ENCODE peak calls at places on chromosome 19, in seven cellular contexts. O, G, C, L, U, H and R are unnamed samples.

GRCh38 chr19:18306903-18307681 is 15.8 kb downstream of the LSM4 start:
- DNase-seq in H (no peak), U (peak), C (no peak), L (no peak), G (no peak), O (peak), R (no peak)

GRCh38 chr19:2717638-2718541 is 3.3 kb downstream of the DIRAS1 start:
- DNase-seq in O (no peak), G (no peak), C (no peak), L (no peak), U (no peak), H (no peak), R (no peak)

GRCh38 chr19:30209617-30210600 is 162.3 kb upstream of the ZNF536 start:
- DNase-seq in H (no peak), U (no peak), L (no peak), G (no peak), O (no peak), C (no peak), R (peak)

GRCh38 chr19:2332341-2333026 is 4.0 kb downstream of the SPPL2B start:
- DNase-seq in L (peak), U (peak), H (no peak), O (peak), G (no peak), C (no peak), R (no peak)

GRCh38 chr19:47430041-47430802 is 10.9 kb upstream of the MEIS3 start:
- DNase-seq in O (no peak), H (no peak), C (no peak), G (no peak), U (no peak), L (peak), R (peak)

GRCh38 chr19:47619763-47620162 is 10.8 kb downstream of the BICRA start:
- DNase-seq in H (no peak), G (no peak), L (no peak), C (no peak), O (no peak), U (no peak), R (no peak)

GRCh38 chr19:9431475-9431874 is 3.9 kb downstream of the ZNF266 start:
- DNase-seq in C (no peak), H (no peak), U (no peak), L (peak), G (no peak), O (no peak), R (peak)

GRCh38 chr19:54317108-54317964 is 4.4 kb upstream of the LILRA5 start:
- DNase-seq in U (no peak), O (no peak), L (no peak), H (peak), G (no peak), C (no peak), R (no peak)

GRCh38 chr19:11203194-11204075 is 6.1 kb upstream of the KANK2 start:
- DNase-seq in U (peak), L (peak), H (no peak), G (peak), O (peak), C (peak), R (peak)

GRCh38 chr19:20078696-20079095 is 896 bp downstream of the ZNF90 start:
- DNase-seq in G (no peak), U (no peak), H (no peak), L (peak), O (no peak), C (no peak), R (no peak)

GRCh38 chr19:29878973-29879654 is 62.9 kb upstream of the URI1 start:
- DNase-seq in L (peak), C (no peak), U (no peak), O (no peak), H (peak), G (no peak), R (no peak)

GRCh38 chr19:19742773-19743172 is 9.9 kb upstream of the ZNF14 start:
- DNase-seq in U (no peak), G (no peak), O (no peak), H (no peak), C (no peak), L (no peak), R (no peak)

GRCh38 chr19:42386974-42387707 is 3.0 kb downstream of the CNFN start:
- DNase-seq in G (peak), L (peak), C (peak), H (peak), U (peak), O (peak), R (no peak)

GRCh38 chr19:2289714-2290435 is 7.9 kb upstream of the PEAK3 start:
- DNase-seq in H (peak), G (no peak), L (peak), U (peak), C (no peak), O (peak), R (no peak)

GRCh38 chr19:50710612-50711011 is 9.0 kb downstream of the SHANK1 start:
- DNase-seq in G (no peak), L (no peak), U (no peak), O (no peak), H (no peak), C (no peak), R (no peak)

GRCh38 chr19:45667620-45668341 is at the start of gene GIPR:
- DNase-seq in O (no peak), H (peak), G (peak), U (peak), L (peak), C (no peak), R (no peak)

GRCh38 chr19:54462713-54463530 is 656 bp downstream of the LENG9 start:
- DNase-seq in L (peak), G (peak), H (peak), C (peak), U (peak), O (peak), R (peak)

GRCh38 chr19:53868892-53869804 is 1.5 kb downstream of the MYADM start:
- DNase-seq in G (peak), L (peak), C (peak), O (peak), U (peak), H (peak), R (peak)

GRCh38 chr19:13846533-13847032 is 30.4 kb upstream of the NANOS3 start:
- DNase-seq in U (peak), C (peak), O (peak), G (peak), H (peak), L (peak), R (no peak)

GRCh38 chr19:38182536-38183210 is 41.3 kb downstream of the DPF1 start:
- DNase-seq in C (no peak), G (no peak), H (no peak), L (no peak), U (no peak), O (no peak), R (no peak)

GRCh38 chr19:5530701-5531100 is 37.1 kb downstream of the TINCR start:
- DNase-seq in C (no peak), H (no peak), G (no peak), U (no peak), O (no peak), L (no peak), R (no peak)

GRCh38 chr19:16834747-16835146 is 5.5 kb downstream of the SIN3B start:
- DNase-seq in C (no peak), L (no peak), O (no peak), U (no peak), G (no peak), H (peak), R (no peak)

GRCh38 chr19:13127051-13127450 is 9.0 kb downstream of the NACC1 start:
- DNase-seq in O (no peak), H (no peak), U (no peak), C (no peak), L (no peak), G (no peak), R (no peak)

GRCh38 chr19:277581-278165 is 13.5 kb downstream of the PLPP2 start:
- DNase-seq in G (no peak), L (peak), C (no peak), U (no peak), O (no peak), H (peak), R (no peak)

GRCh38 chr19:30145467-30145866 is 203.4 kb downstream of the URI1 start:
- DNase-seq in G (no peak), C (no peak), O (no peak), L (no peak), U (no peak), H (no peak), R (no peak)

GRCh38 chr19:7522072-7522922 is at the start of gene MCOLN1:
- DNase-seq in L (peak), U (peak), H (peak), G (peak), O (peak), C (peak), R (no peak)

GRCh38 chr19:58513213-58513693 is 1.5 kb upstream of the SLC27A5 start:
- DNase-seq in O (no peak), C (no peak), L (no peak), G (no peak), H (no peak), U (no peak), R (no peak)